ENCODE peak calls at places on chromosomes 12 and 14, in seven cellular contexts. K, R, B, J, F, P and U are unnamed samples.

GRCh38 chr12:26109343-26109841 is 15.4 kb downstream of the BHLHE41 start:
- DNase-seq in B (peak; percentile 38), P (no peak), F (no peak), R (no peak), J (no peak), K (no peak), U (no peak)

GRCh38 chr14:34537677-34538009 is 1.9 kb downstream of the EAPP start:
- DNase-seq in P (no peak), J (no peak), K (no peak), R (no peak), B (no peak), F (no peak), U (no peak)

GRCh38 chr12:80912906-80913769 is 24.6 kb downstream of the LIN7A start:
- DNase-seq in P (no peak), K (no peak), B (no peak), F (no peak), J (no peak), R (no peak), U (no peak)

GRCh38 chr12:121494093-121494787 is 86.6 kb downstream of the KDM2B start:
- DNase-seq in F (no peak), K (peak; percentile 68), P (no peak), J (no peak), B (peak; percentile 35), R (peak; percentile 31), U (peak; percentile 15)

GRCh38 chr12:18472304-18472703 is 211.0 kb downstream of the PIK3C2G start:
- DNase-seq in F (no peak), K (no peak), R (no peak), J (no peak), P (no peak), B (no peak), U (no peak)

GRCh38 chr12:43378448-43378847 is 173.6 kb downstream of the ADAMTS20 start:
- DNase-seq in P (no peak), B (no peak), J (no peak), K (no peak), R (no peak), F (no peak), U (no peak)

GRCh38 chr14:105528197-105528858 is 1.9 kb downstream of the TMEM121 start:
- DNase-seq in F (peak; percentile 81), R (peak; percentile 50), P (peak; percentile 58), J (peak; percentile 80), B (peak; percentile 79), K (peak; percentile 85), U (peak; percentile 79)

GRCh38 chr12:89359615-89360014 is 7.3 kb upstream of the DUSP6 start:
- DNase-seq in B (no peak), J (no peak), F (no peak), R (no peak), P (no peak), K (no peak), U (no peak)

GRCh38 chr12:116204169-116204568 is 73.3 kb downstream of the MED13L start:
- DNase-seq in J (no peak), K (no peak), B (no peak), P (no peak), F (no peak), R (no peak), U (no peak)

GRCh38 chr12:12560587-12561304 is 1.9 kb downstream of the DUSP16 start:
- DNase-seq in P (no peak), B (peak; percentile 85), K (peak; percentile 39), R (no peak), J (peak; percentile 21), F (peak; percentile 38), U (no peak)

GRCh38 chr14:104592785-104593184 is 11.8 kb downstream of the TMEM179 start:
- DNase-seq in J (no peak), F (no peak), R (no peak), K (no peak), P (no peak), B (no peak), U (no peak)

GRCh38 chr12:31591308-31591901 is 469 bp upstream of the DENND5B start:
- DNase-seq in B (peak; percentile 20), R (no peak), F (peak; percentile 57), J (no peak), P (peak; percentile 46), K (peak; percentile 3), U (no peak)

GRCh38 chr12:87413784-87414183 is 615.4 kb downstream of the C12orf50 start:
- DNase-seq in F (no peak), P (no peak), K (no peak), J (no peak), B (no peak), R (no peak), U (no peak)

GRCh38 chr12:44294649-44295048 is 458.8 kb downstream of the TMEM117 start:
- DNase-seq in P (no peak), K (no peak), F (no peak), B (no peak), J (no peak), R (no peak), U (no peak)

GRCh38 chr12:44846826-44847225 is 29.3 kb downstream of the NELL2 start:
- DNase-seq in R (no peak), J (no peak), K (no peak), F (no peak), B (no peak), P (no peak), U (no peak)

GRCh38 chr12:132617135-132617701 is 1.4 kb upstream of the P2RX2 start:
- DNase-seq in K (no peak), P (no peak), R (no peak), F (no peak), J (no peak), B (no peak), U (no peak)

GRCh38 chr12:89064780-89065179 is 287.5 kb downstream of the DUSP6 start:
- DNase-seq in R (no peak), J (no peak), B (no peak), K (peak; percentile 52), F (no peak), P (no peak), U (no peak)

GRCh38 chr12:114355389-114356088 is 50.4 kb downstream of the TBX5 start:
- DNase-seq in R (no peak), F (no peak), B (no peak), P (no peak), J (no peak), K (no peak), U (no peak)

GRCh38 chr12:32264995-32265394 is 134.4 kb upstream of the FGD4 start:
- DNase-seq in F (no peak), P (no peak), K (no peak), J (no peak), B (no peak), R (no peak), U (no peak)

GRCh38 chr12:109947511-109947910 is 47.4 kb downstream of the TCHP start:
- DNase-seq in P (no peak), F (no peak), K (no peak), J (no peak), B (no peak), R (no peak), U (no peak)

GRCh38 chr14:77615231-77616132 is 955 bp downstream of the SPTLC2 start:
- DNase-seq in J (no peak), F (peak; percentile 22), B (peak; percentile 7), K (no peak), P (no peak), R (no peak), U (no peak)

GRCh38 chr12:50110127-50110761 is 1.8 kb upstream of the COX14 start:
- DNase-seq in J (no peak), B (peak; percentile 71), R (no peak), F (peak; percentile 38), P (no peak), K (no peak), U (no peak)

GRCh38 chr14:55536208-55536708 is 43.7 kb upstream of the KTN1 start:
- DNase-seq in R (no peak), F (no peak), J (no peak), P (no peak), K (no peak), B (no peak), U (no peak)

GRCh38 chr14:88895116-88895515 is 70.7 kb downstream of the TTC8 start:
- DNase-seq in J (no peak), R (no peak), F (no peak), K (no peak), P (no peak), B (no peak), U (no peak)

GRCh38 chr14:59582161-59582560 is 5.5 kb upstream of the CCDC175 start:
- DNase-seq in J (no peak), F (no peak), P (no peak), K (no peak), B (no peak), R (no peak), U (no peak)

GRCh38 chr12:30067156-30067555 is 283.4 kb upstream of the TMTC1 start:
- DNase-seq in F (no peak), K (no peak), B (no peak), J (no peak), P (no peak), R (no peak), U (no peak)

GRCh38 chr14:96062010-96062409 is 22.8 kb downstream of the C14orf132 start:
- DNase-seq in K (no peak), F (no peak), B (no peak), J (no peak), R (no peak), P (no peak), U (no peak)

GRCh38 chr14:35277179-35277578 is 15.0 kb upstream of the PSMA6 start:
- DNase-seq in P (no peak), F (no peak), K (no peak), B (no peak), J (no peak), R (no peak), U (no peak)

GRCh38 chr14:36454599-36455240 is 65.3 kb downstream of the NKX2-1 start:
- DNase-seq in J (no peak), K (no peak), B (no peak), P (no peak), F (no peak), R (no peak), U (no peak)

GRCh38 chr12:34597548-34598351 is 575.5 kb downstream of the ALG10 start:
- DNase-seq in J (no peak), R (no peak), P (no peak), F (no peak), K (no peak), B (no peak), U (no peak)

GRCh38 chr14:104202259-104203070 is 64.1 kb downstream of the KIF26A start:
- DNase-seq in K (peak; percentile 36), P (no peak), J (no peak), F (no peak), B (peak; percentile 75), R (no peak), U (peak; percentile 39)

GRCh38 chr14:30751646-30752416 is 122.5 kb upstream of the COCH start:
- DNase-seq in R (no peak), J (no peak), P (no peak), F (no peak), B (peak; percentile 7), K (no peak), U (no peak)

GRCh38 chr12:132006056-132006680 is 56.4 kb downstream of the EP400 start:
- DNase-seq in F (no peak), B (no peak), J (no peak), P (no peak), R (no peak), K (no peak), U (no peak)

GRCh38 chr12:106252056-106252455 is 4.2 kb upstream of the CKAP4 start:
- DNase-seq in J (no peak), P (no peak), F (no peak), K (no peak), R (no peak), B (no peak), U (no peak)

GRCh38 chr14:71365305-71365865 is 458.1 kb downstream of the PCNX1 start:
- DNase-seq in R (no peak), J (no peak), B (no peak), P (no peak), F (no peak), K (no peak), U (no peak)